ENCODE peak calls at places on chromosomes 6 and 20, in five cellular contexts. One of them, this sample, is unnamed.

GRCh38 chr20:44643596-44644383 is 7.7 kb downstream of the ADA start:
- DNase-seq in HCT116: no peak
- DNase-seq in transverse colon: peak
- DNase-seq in K562: no peak
- DNase-seq in GM12878: no peak
- DNase-seq in this sample: peak

GRCh38 chr6:73028124-73028766 is 197.1 kb downstream of the KHDC1L start:
- DNase-seq in HCT116: no peak
- DNase-seq in transverse colon: no peak
- DNase-seq in K562: no peak
- DNase-seq in GM12878: no peak
- DNase-seq in this sample: no peak

GRCh38 chr6:157241411-157241979 is 81.8 kb downstream of the TMEM242 start:
- DNase-seq in HCT116: no peak
- DNase-seq in transverse colon: peak
- DNase-seq in K562: no peak
- DNase-seq in GM12878: no peak
- DNase-seq in this sample: no peak

GRCh38 chr6:30876039-30876730 is 8.1 kb upstream of the DDR1 start:
- DNase-seq in HCT116: peak
- DNase-seq in transverse colon: no peak
- DNase-seq in K562: no peak
- DNase-seq in GM12878: no peak
- DNase-seq in this sample: no peak

GRCh38 chr6:116511424-116512131 is at the start of gene CALHM5:
- DNase-seq in HCT116: peak
- DNase-seq in transverse colon: peak
- DNase-seq in K562: peak
- DNase-seq in GM12878: no peak
- DNase-seq in this sample: peak

GRCh38 chr6:53064726-53065265 is 408 bp upstream of the FBXO9 start:
- DNase-seq in HCT116: peak
- DNase-seq in transverse colon: peak
- DNase-seq in K562: peak
- DNase-seq in GM12878: peak
- DNase-seq in this sample: peak

GRCh38 chr6:75234126-75234865 is 9.3 kb downstream of the COX7A2 start:
- DNase-seq in HCT116: no peak
- DNase-seq in transverse colon: no peak
- DNase-seq in K562: no peak
- DNase-seq in GM12878: no peak
- DNase-seq in this sample: no peak

GRCh38 chr6:30922447-30922852 is 8.4 kb downstream of the VARS2 start:
- DNase-seq in HCT116: no peak
- DNase-seq in transverse colon: no peak
- DNase-seq in K562: no peak
- DNase-seq in GM12878: no peak
- DNase-seq in this sample: no peak

GRCh38 chr6:291148-291696 is 1.1 kb upstream of the DUSP22 start:
- DNase-seq in HCT116: no peak
- DNase-seq in transverse colon: no peak
- DNase-seq in K562: no peak
- DNase-seq in GM12878: no peak
- DNase-seq in this sample: no peak

GRCh38 chr6:39681566-39682250 is 43.5 kb downstream of the KIF6 start:
- DNase-seq in HCT116: no peak
- DNase-seq in transverse colon: no peak
- DNase-seq in K562: no peak
- DNase-seq in GM12878: no peak
- DNase-seq in this sample: no peak

GRCh38 chr6:68655028-68655427 is 19.9 kb downstream of the ADGRB3 start:
- DNase-seq in HCT116: no peak
- DNase-seq in transverse colon: no peak
- DNase-seq in K562: no peak
- DNase-seq in GM12878: no peak
- DNase-seq in this sample: no peak

GRCh38 chr6:158417760-158418098 is 105.5 kb downstream of the TULP4 start:
- DNase-seq in HCT116: no peak
- DNase-seq in transverse colon: no peak
- DNase-seq in K562: no peak
- DNase-seq in GM12878: no peak
- DNase-seq in this sample: no peak

DNA sequence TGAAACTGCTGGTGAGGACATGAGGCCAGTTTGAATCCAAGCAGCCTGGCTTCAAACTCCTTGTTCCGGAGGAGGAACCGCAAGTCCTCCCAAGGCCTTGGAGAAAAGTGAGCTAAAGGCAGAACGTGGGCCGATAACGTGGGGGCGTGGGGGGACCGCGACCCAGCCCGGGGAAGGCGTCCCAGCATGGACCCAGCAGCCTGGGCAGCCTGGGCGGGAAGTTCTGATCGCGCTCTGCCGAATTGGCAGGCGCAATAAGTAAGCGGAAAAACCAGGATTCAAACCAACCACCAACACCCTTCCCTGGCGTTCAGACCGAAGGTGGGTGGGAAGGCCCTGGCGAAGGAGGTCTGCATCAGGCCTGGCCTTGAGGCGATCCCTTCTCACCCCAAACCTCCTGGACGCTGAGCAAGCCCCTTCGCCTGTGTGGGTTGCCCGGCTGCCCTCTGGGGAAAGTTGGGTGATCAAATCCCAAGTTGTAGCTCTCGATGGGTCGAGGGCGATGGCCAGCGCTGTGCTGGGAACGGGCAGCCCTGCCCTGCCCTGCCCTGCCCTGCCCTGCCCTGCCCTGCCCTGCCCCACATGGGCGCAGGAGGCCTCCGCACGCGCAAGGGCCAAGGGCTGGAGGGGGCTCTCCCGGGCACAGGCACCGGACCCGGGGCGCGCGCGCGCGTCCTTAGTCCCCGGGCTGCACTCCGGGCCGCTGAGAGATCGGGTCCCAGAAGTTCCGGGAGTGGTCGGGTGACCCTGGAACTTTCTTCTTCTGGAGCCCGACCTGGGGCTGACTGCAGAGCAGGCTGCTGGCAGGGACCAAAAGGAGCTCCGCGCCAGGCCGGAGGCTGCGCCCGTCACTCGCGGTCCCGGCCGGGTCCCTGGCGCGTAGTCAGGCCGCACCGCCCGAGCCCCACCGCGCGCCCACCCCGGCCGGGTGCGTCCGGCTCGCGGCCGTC is 644 bp upstream of the SLC22A3 start:
- DNase-seq in HCT116: no peak
- DNase-seq in transverse colon: peak
- DNase-seq in K562: no peak
- DNase-seq in GM12878: no peak
- DNase-seq in this sample: peak
- H3K4me3 ChIP-seq in HCT116: no peak
- H3K4me3 ChIP-seq in transverse colon: peak
- H3K4me3 ChIP-seq in K562: no peak
- H3K4me3 ChIP-seq in GM12878: no peak
- H3K4me3 ChIP-seq in this sample: no peak

DNA sequence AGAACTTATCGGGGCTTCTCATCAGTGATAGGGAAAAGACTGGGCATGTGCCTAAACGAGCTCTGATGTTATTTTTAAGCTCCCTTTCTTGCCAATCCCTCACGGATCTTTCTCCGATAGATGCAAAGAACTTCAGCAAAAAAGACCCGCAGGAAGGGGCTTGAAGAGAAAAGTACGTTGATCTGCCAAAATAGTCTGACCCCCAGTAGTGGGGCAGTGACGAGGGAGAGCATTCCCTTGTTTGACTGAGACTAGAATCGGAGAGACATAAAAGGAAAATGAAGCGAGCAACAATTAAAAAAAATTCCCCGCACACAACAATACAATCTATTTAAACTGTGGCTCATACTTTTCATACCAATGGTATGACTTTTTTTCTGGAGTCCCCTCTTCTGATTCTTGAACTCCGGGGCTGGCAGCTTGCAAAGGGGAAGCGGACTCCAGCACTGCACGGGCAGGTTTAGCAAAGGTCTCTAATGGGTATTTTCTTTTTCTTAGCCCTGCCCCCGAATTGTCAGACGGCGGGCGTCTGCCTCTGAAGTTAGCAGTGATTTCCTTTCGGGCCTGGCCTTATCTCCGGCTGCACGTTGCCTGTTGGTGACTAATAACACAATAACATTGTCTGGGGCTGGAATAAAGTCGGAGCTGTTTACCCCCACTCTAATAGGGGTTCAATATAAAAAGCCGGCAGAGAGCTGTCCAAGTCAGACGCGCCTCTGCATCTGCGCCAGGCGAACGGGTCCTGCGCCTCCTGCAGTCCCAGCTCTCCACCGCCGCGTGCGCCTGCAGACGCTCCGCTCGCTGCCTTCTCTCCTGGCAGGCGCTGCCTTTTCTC is at the start of gene EDN1:
- DNase-seq in HCT116: peak
- DNase-seq in transverse colon: peak
- DNase-seq in K562: peak
- DNase-seq in GM12878: peak
- DNase-seq in this sample: peak
- TF ChIP-seq POLR2A in HCT116: no peak
- TF ChIP-seq POLR2A in transverse colon: peak
- TF ChIP-seq POLR2A in K562: no peak
- TF ChIP-seq POLR2A in GM12878: peak
- TF ChIP-seq POLR2A in this sample: peak

GRCh38 chr20:62885046-62885445 is 23.4 kb upstream of the TCFL5 start:
- DNase-seq in HCT116: no peak
- DNase-seq in transverse colon: no peak
- DNase-seq in K562: no peak
- DNase-seq in GM12878: no peak
- DNase-seq in this sample: no peak
- TF ChIP-seq POLR2AphosphoS5 in HCT116: no peak
- TF ChIP-seq POLR2AphosphoS5 in transverse colon: no peak
- TF ChIP-seq POLR2AphosphoS5 in K562: no peak
- TF ChIP-seq POLR2AphosphoS5 in GM12878: no peak
- TF ChIP-seq POLR2AphosphoS5 in this sample: no peak

GRCh38 chr20:33675127-33675954 is 1.1 kb upstream of the NECAB3 start:
- DNase-seq in HCT116: no peak
- DNase-seq in transverse colon: no peak
- DNase-seq in K562: peak
- DNase-seq in GM12878: no peak
- DNase-seq in this sample: no peak
- H3K4me3 ChIP-seq in HCT116: peak
- H3K4me3 ChIP-seq in transverse colon: peak
- H3K4me3 ChIP-seq in K562: no peak
- H3K4me3 ChIP-seq in GM12878: no peak
- H3K4me3 ChIP-seq in this sample: no peak

This sample was measured in upper lobe of left lung.